ENCODE peak calls at places on chromosomes 5 and 9, in four cellular contexts. Z, D, T and A are unnamed samples.
A peak's percentile ranks its signal among the peaks of the same experiment; 100 is the strongest.

GRCh38 chr9:135817951-135818717 is 89.2 kb downstream of the CAMSAP1 start:
- DNase-seq in Z (no peak), D (no peak), T (no peak), A (no peak)

GRCh38 chr9:87333802-87334201 is 163.9 kb upstream of the DAPK1 start:
- DNase-seq in Z (no peak), D (no peak), T (no peak), A (no peak)

GRCh38 chr5:78819707-78820106 is 165.4 kb downstream of the ARSB start:
- DNase-seq in Z (no peak), D (no peak), T (no peak), A (no peak)

GRCh38 chr9:126722922-126723806 is 81.7 kb upstream of the ZBTB43 start:
- DNase-seq in Z (no peak), D (peak; percentile 83), T (no peak), A (no peak)

GRCh38 chr9:124182741-124183140 is 75.0 kb upstream of the NEK6 start:
- DNase-seq in Z (no peak), D (no peak), T (peak; percentile 11), A (no peak)

GRCh38 chr5:1429501-1429900 is 15.7 kb downstream of the SLC6A3 start:
- DNase-seq in Z (no peak), D (no peak), T (peak; percentile 40), A (peak; percentile 52)

GRCh38 chr5:93789173-93790070 is 48.0 kb upstream of the POU5F2 start:
- DNase-seq in Z (no peak), D (no peak), T (no peak), A (no peak)

GRCh38 chr9:110444911-110445310 is 107.2 kb upstream of the TXNDC8 start:
- DNase-seq in Z (no peak), D (no peak), T (no peak), A (no peak)

GRCh38 chr9:114894801-114895433 is 35.5 kb downstream of the TNFSF8 start:
- DNase-seq in Z (no peak), D (no peak), T (no peak), A (no peak)

GRCh38 chr5:134073404-134073803 is 41.1 kb upstream of the TCF7 start:
- DNase-seq in Z (no peak), D (no peak), T (no peak), A (no peak)

GRCh38 chr5:178564386-178564785 is 25.8 kb downstream of the COL23A1 start:
- DNase-seq in Z (no peak), D (no peak), T (no peak), A (no peak)

GRCh38 chr5:139958749-139959148 is 84.3 kb downstream of the NRG2 start:
- DNase-seq in Z (no peak), D (no peak), T (no peak), A (no peak)

GRCh38 chr5:6274846-6275543 is 103.4 kb downstream of the MED10 start:
- DNase-seq in Z (no peak), D (no peak), T (no peak), A (peak; percentile 14)

GRCh38 chr5:35129921-35130485 is 82.3 kb upstream of the AGXT2 start:
- DNase-seq in Z (no peak), D (no peak), T (no peak), A (peak; percentile 56)

GRCh38 chr5:77662615-77663014 is 24.1 kb upstream of the OTP start:
- DNase-seq in Z (no peak), D (no peak), T (no peak), A (no peak)

GRCh38 chr9:121613009-121613766 is 38.2 kb upstream of the DAB2IP start:
- DNase-seq in Z (no peak), D (no peak), T (no peak), A (no peak)

GRCh38 chr5:119049824-119050449 is 20.9 kb upstream of the DMXL1 start:
- DNase-seq in Z (no peak), D (no peak), T (no peak), A (no peak)

GRCh38 chr5:150598046-150598445 is 42.4 kb upstream of the SYNPO start:
- DNase-seq in Z (no peak), D (no peak), T (no peak), A (no peak)

GRCh38 chr9:74711371-74711770 is 176.3 kb downstream of the TRPM6 start:
- DNase-seq in Z (no peak), D (no peak), T (no peak), A (no peak)

GRCh38 chr5:149412783-149413476 is 33.8 kb upstream of the IL17B start:
- DNase-seq in Z (no peak), D (no peak), T (no peak), A (no peak)

GRCh38 chr5:149416977-149417713 is 38.1 kb upstream of the IL17B start:
- DNase-seq in Z (no peak), D (no peak), T (no peak), A (no peak)

GRCh38 chr5:149415245-149415967 is 36.3 kb upstream of the IL17B start:
- DNase-seq in Z (no peak), D (no peak), T (no peak), A (no peak)

GRCh38 chr5:149413477-149414210 is 34.6 kb upstream of the IL17B start:
- DNase-seq in Z (no peak), D (no peak), T (no peak), A (no peak)

DNA sequence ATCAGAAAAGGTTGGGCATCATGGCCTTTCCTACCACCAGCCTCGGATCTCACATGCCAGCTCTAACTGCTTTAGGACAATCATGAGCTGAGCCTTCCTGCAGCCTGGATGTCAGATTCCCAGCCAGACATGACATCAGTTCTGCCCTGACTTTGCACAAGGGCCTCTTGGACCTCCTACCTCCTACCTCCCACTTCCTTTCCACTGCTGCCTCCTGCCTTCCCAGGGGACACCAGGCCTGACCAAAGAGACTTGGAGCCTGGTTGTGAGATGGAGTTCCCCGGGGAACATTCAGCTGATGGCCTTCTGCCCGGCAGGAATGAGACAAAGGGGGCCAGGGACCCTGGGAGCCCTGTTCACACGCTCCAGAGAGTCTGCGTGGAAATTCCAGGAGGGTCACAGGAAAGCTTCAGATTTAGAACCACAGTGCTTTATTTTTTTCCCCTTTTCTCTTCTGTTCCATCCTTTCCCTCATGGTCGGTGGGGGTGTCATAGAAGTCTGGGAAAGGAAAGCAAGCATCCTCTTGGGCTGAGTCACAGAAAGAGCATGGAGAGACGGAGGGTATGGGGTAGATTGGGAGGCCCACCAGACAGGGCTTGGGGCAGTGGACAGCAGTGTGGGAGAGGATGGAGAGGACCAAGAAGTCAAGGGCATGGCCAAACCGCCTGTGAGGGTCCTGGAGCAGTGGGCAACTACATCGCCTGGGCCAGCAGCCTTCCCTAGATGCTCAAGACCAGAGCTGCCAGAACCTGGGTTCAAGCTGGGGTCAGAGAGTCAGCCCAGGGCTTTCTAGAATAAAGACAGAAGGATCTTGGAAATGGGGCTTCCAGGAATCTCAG is 35.5 kb upstream of the IL17B start:
- DNase-seq in Z (no peak), D (no peak), T (no peak), A (no peak)
- H3K4me3 ChIP-seq in Z (peak overlapping the region; percentile 83), D (no peak overlapping the region), T (no peak overlapping the region), A (no peak overlapping the region)

GRCh38 chr5:106267256-106267655 is 1403.5 kb downstream of the EFNA5 start:
- DNase-seq in Z (no peak), D (no peak), T (no peak), A (no peak)

GRCh38 chr5:106269252-106269843 is 1401.4 kb downstream of the EFNA5 start:
- DNase-seq in Z (no peak), D (no peak), T (no peak), A (no peak)
- TF ChIP-seq CTCF in Z (no peak), D (no peak), T (no peak), A (no peak)

GRCh38 chr9:4762108-4762888 is 21.3 kb upstream of the AK3 start:
- DNase-seq in Z (no peak), D (peak; percentile 86), T (peak; percentile 85), A (peak; percentile 76)

GRCh38 chr9:4760122-4760521 is 19.1 kb upstream of the AK3 start:
- DNase-seq in Z (no peak), D (no peak), T (no peak), A (peak; percentile 25)

GRCh38 chr9:4768681-4769080 is 24.1 kb upstream of the RCL1 start:
- DNase-seq in Z (no peak), D (no peak), T (no peak), A (peak; percentile 49)

GRCh38 chr9:4764033-4764432 is 23.0 kb upstream of the AK3 start:
- DNase-seq in Z (no peak), D (no peak), T (no peak), A (no peak)

DNA sequence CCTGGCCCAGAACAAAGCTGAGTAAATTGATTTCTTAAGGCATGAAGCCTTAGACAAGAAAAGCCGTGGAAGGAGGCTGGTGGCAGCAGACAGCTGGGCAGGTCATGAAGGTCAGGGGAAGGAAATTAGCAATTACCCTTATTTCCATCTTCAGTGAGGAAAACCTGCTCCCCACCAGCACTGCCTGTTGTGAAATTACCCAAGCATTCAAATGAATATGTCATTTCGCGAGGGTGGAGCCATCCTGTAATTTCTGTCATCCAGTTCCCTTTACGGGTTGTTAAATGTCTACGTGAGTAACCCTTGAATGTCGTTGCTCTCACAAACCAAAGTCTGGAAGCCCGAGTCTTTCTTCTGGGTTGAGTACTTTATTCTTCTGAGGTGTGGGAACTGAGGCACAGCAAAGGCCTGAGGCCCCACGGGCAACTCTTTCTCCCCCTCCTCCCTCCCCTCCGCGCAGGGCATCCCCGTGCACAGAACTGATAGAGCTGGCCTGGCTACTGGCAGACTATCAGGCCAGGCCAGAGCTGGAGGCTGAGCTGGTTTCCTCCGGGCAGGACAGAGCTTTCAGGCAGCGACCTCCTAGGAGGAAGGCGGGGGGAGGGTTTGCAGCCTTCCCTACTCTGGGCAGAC is 22.0 kb upstream of the AK3 start:
- DNase-seq in Z (no peak), D (no peak), T (no peak), A (peak; percentile 83)
- H3K4me3 ChIP-seq in Z (peak overlapping the region; percentile 60), D (peak overlapping the region; percentile 16), T (peak overlapping the region; percentile 20), A (no peak overlapping the region)

GRCh38 chr5:115843444-115844130 is 1.9 kb downstream of the AP3S1 start:
- DNase-seq in Z (no peak), D (no peak), T (no peak), A (no peak)

GRCh38 chr5:115841382-115842088 is at the start of the genes AP3S1 and ATG12:
- DNase-seq in Z (peak; percentile 72), D (peak; percentile 90), T (peak; percentile 96), A (peak; percentile 98)

GRCh38 chr5:115842952-115843351 is 1.2 kb downstream of the AP3S1 start:
- DNase-seq in Z (no peak), D (no peak), T (no peak), A (no peak)

GRCh38 chr5:115840825-115841224 is 540 bp downstream of the ATG12 start:
- DNase-seq in Z (no peak), D (no peak), T (no peak), A (no peak)

DNA sequence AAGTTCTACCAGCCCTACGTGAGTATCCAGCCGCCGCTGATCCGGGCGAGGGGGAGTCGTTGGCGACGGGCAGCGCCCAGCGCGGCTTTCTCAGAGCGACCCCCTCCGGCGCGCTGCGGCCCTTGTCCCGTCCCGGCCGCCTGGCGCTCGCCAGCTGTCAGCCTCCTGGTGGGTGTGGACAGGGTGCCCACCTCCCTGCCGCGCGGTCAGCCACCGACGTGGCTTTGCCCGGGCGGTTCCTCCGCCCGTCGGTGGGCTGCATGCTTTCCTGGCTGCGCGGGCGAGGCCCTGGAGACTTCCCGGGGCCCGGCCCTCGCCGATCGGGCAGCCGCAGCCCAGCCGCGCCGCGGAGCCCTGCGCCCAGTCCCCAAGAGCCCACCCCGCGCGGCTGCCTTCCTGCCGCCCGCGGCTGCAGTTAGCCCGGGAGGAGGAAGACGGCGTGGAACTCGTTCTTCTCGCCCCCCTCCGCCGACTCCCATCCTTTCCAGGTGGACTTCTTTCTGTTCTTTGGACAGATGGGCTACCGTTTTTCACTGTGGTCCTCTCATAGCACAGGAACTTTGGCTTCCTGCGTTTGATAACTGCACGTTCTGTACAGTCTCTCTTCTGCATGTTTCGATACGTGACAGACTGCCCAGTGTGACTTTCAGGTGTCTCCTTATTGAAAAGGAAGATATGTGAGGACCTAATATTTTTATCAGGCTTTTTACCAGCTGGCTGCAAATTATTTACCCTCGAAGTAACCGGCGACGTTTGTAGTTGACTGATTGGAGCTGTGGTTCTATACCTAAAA is 550 bp downstream of the AP3S1 start:
- DNase-seq in Z (no peak), D (peak; percentile 37), T (no peak), A (no peak)
- TF ChIP-seq CTCF in Z (peak; percentile 28), D (no peak), T (no peak), A (no peak)